ENCODE peak calls at places on chromosomes 2 and 18, in ten cellular contexts. One of them, this sample, is unnamed.

GRCh38 chr2:20132990-20133535 is 81.6 kb upstream of the LAPTM4A start:
- DNase-seq in GM03348: no peak
- DNase-seq in PC-3: no peak
- DNase-seq in fibroblast of mammary gland: no peak
- DNase-seq in naive B cell: no peak
- DNase-seq in kidney: no peak
- DNase-seq in pulmonary artery endothelial cell: no peak
- DNase-seq in NCI-H1105 treated with DMSO at 0.1 percent for 48 hours: no peak
- DNase-seq in substantia nigra: no peak
- DNase-seq in effector memory CD4-positive, alpha-beta T cell: no peak
- DNase-seq in this sample: no peak

GRCh38 chr2:84965192-84965516 is 5.8 kb upstream of the KCMF1 start:
- DNase-seq in GM03348: no peak
- DNase-seq in PC-3: no peak
- DNase-seq in fibroblast of mammary gland: no peak
- DNase-seq in naive B cell: no peak
- DNase-seq in kidney: no peak
- DNase-seq in pulmonary artery endothelial cell: no peak
- DNase-seq in NCI-H1105 treated with DMSO at 0.1 percent for 48 hours: no peak
- DNase-seq in substantia nigra: no peak
- DNase-seq in effector memory CD4-positive, alpha-beta T cell: no peak
- DNase-seq in this sample: no peak

GRCh38 chr18:23498877-23499570 is 4.3 kb upstream of the RMC1 start:
- DNase-seq in GM03348: peak; percentile 76
- DNase-seq in PC-3: peak; percentile 68
- DNase-seq in fibroblast of mammary gland: peak; percentile 73
- DNase-seq in naive B cell: peak; percentile 72
- DNase-seq in kidney: no peak
- DNase-seq in pulmonary artery endothelial cell: no peak
- DNase-seq in NCI-H1105 treated with DMSO at 0.1 percent for 48 hours: peak; percentile 79
- DNase-seq in substantia nigra: peak; percentile 67
- DNase-seq in effector memory CD4-positive, alpha-beta T cell: peak; percentile 56
- DNase-seq in this sample: peak; percentile 54

GRCh38 chr2:72722492-72723090 is 103.2 kb downstream of the EXOC6B start:
- DNase-seq in GM03348: peak; percentile 69
- DNase-seq in PC-3: no peak
- DNase-seq in fibroblast of mammary gland: peak; percentile 17
- DNase-seq in naive B cell: no peak
- DNase-seq in kidney: no peak
- DNase-seq in pulmonary artery endothelial cell: no peak
- DNase-seq in NCI-H1105 treated with DMSO at 0.1 percent for 48 hours: no peak
- DNase-seq in substantia nigra: no peak
- DNase-seq in effector memory CD4-positive, alpha-beta T cell: no peak
- DNase-seq in this sample: no peak

GRCh38 chr2:101832114-101832513 is 134.6 kb downstream of the MAP4K4 start:
- DNase-seq in GM03348: peak; percentile 33
- DNase-seq in PC-3: peak; percentile 46
- DNase-seq in fibroblast of mammary gland: no peak
- DNase-seq in naive B cell: no peak
- DNase-seq in kidney: no peak
- DNase-seq in pulmonary artery endothelial cell: no peak
- DNase-seq in NCI-H1105 treated with DMSO at 0.1 percent for 48 hours: no peak
- DNase-seq in substantia nigra: no peak
- DNase-seq in effector memory CD4-positive, alpha-beta T cell: no peak
- DNase-seq in this sample: no peak

GRCh38 chr2:160460333-160460731 is 33.3 kb downstream of the RBMS1 start:
- DNase-seq in GM03348: no peak
- DNase-seq in PC-3: no peak
- DNase-seq in fibroblast of mammary gland: no peak
- DNase-seq in naive B cell: no peak
- DNase-seq in kidney: no peak
- DNase-seq in pulmonary artery endothelial cell: no peak
- DNase-seq in NCI-H1105 treated with DMSO at 0.1 percent for 48 hours: no peak
- DNase-seq in substantia nigra: no peak
- DNase-seq in effector memory CD4-positive, alpha-beta T cell: no peak
- DNase-seq in this sample: no peak

GRCh38 chr2:16068233-16068940 is 128.0 kb downstream of the MYCN start:
- DNase-seq in GM03348: no peak
- DNase-seq in PC-3: no peak
- DNase-seq in fibroblast of mammary gland: no peak
- DNase-seq in naive B cell: no peak
- DNase-seq in kidney: no peak
- DNase-seq in pulmonary artery endothelial cell: no peak
- DNase-seq in NCI-H1105 treated with DMSO at 0.1 percent for 48 hours: no peak
- DNase-seq in substantia nigra: no peak
- DNase-seq in effector memory CD4-positive, alpha-beta T cell: no peak
- DNase-seq in this sample: no peak

GRCh38 chr2:233250985-233251305 is 528 bp upstream of the ATG16L1 start:
- DNase-seq in GM03348: no peak
- DNase-seq in PC-3: no peak
- DNase-seq in fibroblast of mammary gland: no peak
- DNase-seq in naive B cell: no peak
- DNase-seq in kidney: no peak
- DNase-seq in pulmonary artery endothelial cell: no peak
- DNase-seq in NCI-H1105 treated with DMSO at 0.1 percent for 48 hours: no peak
- DNase-seq in substantia nigra: no peak
- DNase-seq in effector memory CD4-positive, alpha-beta T cell: no peak
- DNase-seq in this sample: no peak

GRCh38 chr2:10319892-10320574 is 17.3 kb downstream of the HPCAL1 start:
- DNase-seq in GM03348: no peak
- DNase-seq in PC-3: no peak
- DNase-seq in fibroblast of mammary gland: no peak
- DNase-seq in naive B cell: no peak
- DNase-seq in kidney: no peak
- DNase-seq in pulmonary artery endothelial cell: no peak
- DNase-seq in NCI-H1105 treated with DMSO at 0.1 percent for 48 hours: no peak
- DNase-seq in substantia nigra: no peak
- DNase-seq in effector memory CD4-positive, alpha-beta T cell: no peak
- DNase-seq in this sample: no peak

GRCh38 chr2:160615706-160616105 is 122.1 kb upstream of the RBMS1 start:
- DNase-seq in GM03348: no peak
- DNase-seq in PC-3: no peak
- DNase-seq in fibroblast of mammary gland: peak; percentile 42
- DNase-seq in naive B cell: no peak
- DNase-seq in kidney: no peak
- DNase-seq in pulmonary artery endothelial cell: no peak
- DNase-seq in NCI-H1105 treated with DMSO at 0.1 percent for 48 hours: no peak
- DNase-seq in substantia nigra: no peak
- DNase-seq in effector memory CD4-positive, alpha-beta T cell: no peak
- DNase-seq in this sample: no peak

GRCh38 chr18:2083691-2084090 is 487.6 kb downstream of the METTL4 start:
- DNase-seq in GM03348: no peak
- DNase-seq in PC-3: peak; percentile 44
- DNase-seq in fibroblast of mammary gland: no peak
- DNase-seq in naive B cell: no peak
- DNase-seq in kidney: no peak
- DNase-seq in pulmonary artery endothelial cell: no peak
- DNase-seq in NCI-H1105 treated with DMSO at 0.1 percent for 48 hours: no peak
- DNase-seq in substantia nigra: no peak
- DNase-seq in effector memory CD4-positive, alpha-beta T cell: no peak
- DNase-seq in this sample: no peak

GRCh38 chr2:146807568-146808168 is 1037.2 kb upstream of the ACVR2A start:
- DNase-seq in GM03348: no peak
- DNase-seq in PC-3: no peak
- DNase-seq in fibroblast of mammary gland: no peak
- DNase-seq in naive B cell: no peak
- DNase-seq in kidney: no peak
- DNase-seq in pulmonary artery endothelial cell: no peak
- DNase-seq in NCI-H1105 treated with DMSO at 0.1 percent for 48 hours: no peak
- DNase-seq in substantia nigra: no peak
- DNase-seq in effector memory CD4-positive, alpha-beta T cell: no peak
- DNase-seq in this sample: no peak

GRCh38 chr2:239376351-239376750 is 24.5 kb downstream of the HDAC4 start:
- DNase-seq in GM03348: no peak
- DNase-seq in PC-3: no peak
- DNase-seq in fibroblast of mammary gland: no peak
- DNase-seq in naive B cell: no peak
- DNase-seq in kidney: peak; percentile 64
- DNase-seq in pulmonary artery endothelial cell: no peak
- DNase-seq in NCI-H1105 treated with DMSO at 0.1 percent for 48 hours: no peak
- DNase-seq in substantia nigra: no peak
- DNase-seq in effector memory CD4-positive, alpha-beta T cell: no peak
- DNase-seq in this sample: no peak

GRCh38 chr2:237128026-237128703 is 42.5 kb downstream of the COPS8 start:
- DNase-seq in GM03348: peak; percentile 95
- DNase-seq in PC-3: peak; percentile 93
- DNase-seq in fibroblast of mammary gland: peak; percentile 100
- DNase-seq in naive B cell: no peak
- DNase-seq in kidney: peak; percentile 97
- DNase-seq in pulmonary artery endothelial cell: peak; percentile 90
- DNase-seq in NCI-H1105 treated with DMSO at 0.1 percent for 48 hours: no peak
- DNase-seq in substantia nigra: no peak
- DNase-seq in effector memory CD4-positive, alpha-beta T cell: no peak
- DNase-seq in this sample: peak; percentile 99

GRCh38 chr2:43507137-43507536 is 88.7 kb downstream of the THADA start:
- DNase-seq in GM03348: no peak
- DNase-seq in PC-3: peak; percentile 72
- DNase-seq in fibroblast of mammary gland: no peak
- DNase-seq in naive B cell: no peak
- DNase-seq in kidney: no peak
- DNase-seq in pulmonary artery endothelial cell: no peak
- DNase-seq in NCI-H1105 treated with DMSO at 0.1 percent for 48 hours: no peak
- DNase-seq in substantia nigra: no peak
- DNase-seq in effector memory CD4-positive, alpha-beta T cell: no peak
- DNase-seq in this sample: no peak

GRCh38 chr2:156329031-156329921 is 3.2 kb downstream of the NR4A2 start:
- DNase-seq in GM03348: no peak
- DNase-seq in PC-3: no peak
- DNase-seq in fibroblast of mammary gland: no peak
- DNase-seq in naive B cell: peak; percentile 53
- DNase-seq in kidney: peak; percentile 79
- DNase-seq in pulmonary artery endothelial cell: no peak
- DNase-seq in NCI-H1105 treated with DMSO at 0.1 percent for 48 hours: no peak
- DNase-seq in substantia nigra: no peak
- DNase-seq in effector memory CD4-positive, alpha-beta T cell: no peak
- DNase-seq in this sample: no peak

GRCh38 chr2:198991431-198991830 is 466.3 kb downstream of the SATB2 start:
- DNase-seq in GM03348: no peak
- DNase-seq in PC-3: no peak
- DNase-seq in fibroblast of mammary gland: no peak
- DNase-seq in naive B cell: no peak
- DNase-seq in kidney: no peak
- DNase-seq in pulmonary artery endothelial cell: no peak
- DNase-seq in NCI-H1105 treated with DMSO at 0.1 percent for 48 hours: no peak
- DNase-seq in substantia nigra: no peak
- DNase-seq in effector memory CD4-positive, alpha-beta T cell: no peak
- DNase-seq in this sample: no peak

GRCh38 chr2:138276367-138276766 is 225.2 kb upstream of the SPOPL start:
- DNase-seq in GM03348: no peak
- DNase-seq in PC-3: peak; percentile 10
- DNase-seq in fibroblast of mammary gland: no peak
- DNase-seq in naive B cell: no peak
- DNase-seq in kidney: no peak
- DNase-seq in pulmonary artery endothelial cell: no peak
- DNase-seq in NCI-H1105 treated with DMSO at 0.1 percent for 48 hours: no peak
- DNase-seq in substantia nigra: no peak
- DNase-seq in effector memory CD4-positive, alpha-beta T cell: no peak
- DNase-seq in this sample: no peak